ENCODE peak calls at places on chromosomes 7 and 10, in four cellular contexts. L, T, R and A are unnamed samples.

GRCh38 chr7:64793106-64793755 is 997 bp upstream of the ZNF138 start:
- DNase-seq in L (no peak), T (no peak), R (no peak), A (no peak)

GRCh38 chr7:150374026-150374425 is 5.1 kb upstream of the ZNF775 start:
- DNase-seq in L (no peak), T (no peak), R (no peak), A (no peak)

GRCh38 chr7:43905209-43905946 is 1.0 kb downstream of the URGCP start:
- DNase-seq in L (peak; percentile 72), T (peak; percentile 97), R (no peak), A (no peak)

GRCh38 chr10:104935656-104936055 is 294.6 kb downstream of the SORCS3 start:
- DNase-seq in L (no peak), T (no peak), R (no peak), A (no peak)

GRCh38 chr7:91367812-91368578 is 103.8 kb downstream of the FZD1 start:
- DNase-seq in L (no peak), T (no peak), R (no peak), A (no peak)

GRCh38 chr7:140292438-140292837 is 105.9 kb downstream of the SLC37A3 start:
- DNase-seq in L (no peak), T (no peak), R (no peak), A (no peak)

GRCh38 chr7:6394114-6394513 is 53.6 kb downstream of the DAGLB start:
- DNase-seq in L (no peak), T (no peak), R (no peak), A (no peak)

GRCh38 chr10:114208351-114208750 is 29.2 kb downstream of the TDRD1 start:
- DNase-seq in L (no peak), T (no peak), R (no peak), A (no peak)

DNA sequence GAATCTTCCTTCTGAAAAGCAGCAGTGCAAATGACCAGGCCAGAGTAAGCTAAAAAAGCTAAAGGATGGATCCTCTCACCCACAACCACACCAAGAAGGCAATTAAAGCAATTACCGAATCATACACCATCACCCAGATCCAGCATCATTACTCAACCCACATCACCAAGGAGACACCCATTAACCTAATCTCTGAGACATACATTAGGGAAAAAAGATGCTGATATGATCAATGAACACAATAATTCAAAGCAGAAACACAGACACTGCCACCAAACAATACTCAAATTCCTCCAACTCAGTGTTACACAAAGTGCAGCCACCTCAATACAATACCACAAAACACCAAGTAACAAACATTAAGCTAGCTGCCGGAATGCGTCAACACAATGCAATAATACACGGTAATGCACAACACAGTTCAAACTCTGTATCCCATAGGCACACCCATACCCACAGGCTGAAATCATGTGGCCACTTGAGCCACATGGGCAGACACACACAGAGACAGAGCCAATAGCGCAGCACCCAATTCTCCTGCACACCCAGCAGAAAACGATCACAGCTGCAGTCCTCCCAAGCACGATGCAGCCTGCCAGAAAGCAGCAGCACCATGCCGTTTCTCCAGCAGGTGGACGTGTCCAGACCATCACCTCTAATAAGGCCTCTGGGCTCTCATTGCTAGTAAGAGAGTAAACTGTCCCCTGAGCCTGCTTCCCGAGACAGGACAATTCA is 21.5 kb downstream of the PAX2 start:
- DNase-seq in L (peak; percentile 76), T (peak; percentile 13), R (no peak), A (no peak)
- TF ChIP-seq TCF12 in L (no peak), T (no peak), R (no peak), A (no peak)

GRCh38 chr7:108329514-108329913 is 126.7 kb downstream of the NRCAM start:
- DNase-seq in L (no peak), T (no peak), R (no peak), A (no peak)
- TF ChIP-seq TCF12 in L (no peak), T (no peak), R (no peak), A (no peak)

DNA sequence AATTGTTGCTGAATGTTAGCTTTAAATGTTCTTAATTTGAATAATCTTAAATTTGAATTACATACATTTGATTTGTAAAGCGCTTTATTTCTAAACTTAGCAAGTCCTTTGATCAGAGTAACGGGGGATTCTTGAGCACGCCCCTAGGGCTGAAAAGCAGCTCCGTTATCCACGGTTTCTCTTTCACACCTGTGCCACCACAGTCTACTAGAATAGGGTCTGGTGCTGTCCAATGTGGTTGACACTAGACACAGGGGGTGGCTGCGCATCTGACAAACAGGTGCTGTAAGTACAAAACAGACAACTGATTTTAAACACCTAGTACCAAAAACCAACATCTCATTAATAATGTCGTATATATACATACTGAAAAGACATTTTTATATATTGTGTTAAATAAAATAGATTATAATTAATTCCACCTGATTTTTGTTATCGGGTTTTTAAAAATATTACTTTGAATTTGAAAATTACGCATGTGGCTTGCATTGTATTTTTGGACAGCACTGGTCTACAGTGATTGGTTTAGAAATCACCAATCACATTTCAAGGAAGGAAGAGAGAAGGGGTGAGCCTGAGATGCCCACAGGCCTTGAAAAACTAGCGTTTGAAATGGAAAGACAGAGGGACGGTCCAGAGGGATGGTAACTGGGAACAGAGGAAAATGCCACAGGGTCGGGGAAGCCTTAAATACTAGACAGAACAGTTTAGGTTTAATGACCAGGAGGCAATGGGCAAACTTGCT is 7.3 kb downstream of the SEPHS1 start:
- DNase-seq in L (no peak), T (no peak), R (no peak), A (peak; percentile 49)
- TF ChIP-seq TCF12 in L (no peak), T (no peak), R (no peak), A (peak; percentile 88)

DNA sequence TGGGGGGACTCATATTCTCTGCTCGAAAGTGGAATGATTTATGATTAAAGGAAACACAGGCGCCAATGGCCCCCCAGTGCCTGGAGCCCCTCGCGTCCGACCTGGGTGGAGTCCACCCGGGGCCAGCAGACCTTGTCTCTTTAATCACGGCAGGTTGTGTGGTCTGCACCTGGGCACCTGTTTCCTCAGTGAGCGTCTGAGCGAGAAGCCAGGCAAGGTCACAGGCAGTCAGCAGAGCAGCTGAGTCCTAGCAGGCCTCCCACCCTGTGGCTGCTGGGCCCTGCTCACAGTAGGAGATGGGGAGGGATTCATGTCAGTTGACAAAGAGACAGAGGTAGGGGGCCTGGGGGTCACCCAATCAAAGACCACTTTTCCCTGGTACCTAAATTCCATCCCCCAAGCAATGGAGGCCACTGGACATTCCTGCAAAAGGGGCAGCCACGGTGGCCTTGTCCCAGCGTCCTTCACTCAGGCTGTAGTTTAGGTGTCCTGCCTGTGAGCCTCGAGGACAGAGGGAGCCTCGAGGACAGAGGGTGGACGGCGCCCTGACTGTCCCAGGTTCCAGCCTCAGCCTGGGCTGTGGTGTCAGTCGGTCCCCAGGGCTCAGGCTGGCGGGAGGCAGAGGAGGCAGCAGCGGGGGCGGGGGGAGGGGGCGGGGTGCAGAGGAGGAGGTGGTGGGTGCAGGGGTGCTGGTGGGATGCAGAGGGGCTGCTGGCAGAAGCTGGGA is 49.5 kb upstream of the CFAP46 start:
- DNase-seq in L (no peak), T (no peak), R (no peak), A (no peak)
- TF ChIP-seq TCF12 in L (no peak), T (no peak), R (no peak), A (no peak)

DNA sequence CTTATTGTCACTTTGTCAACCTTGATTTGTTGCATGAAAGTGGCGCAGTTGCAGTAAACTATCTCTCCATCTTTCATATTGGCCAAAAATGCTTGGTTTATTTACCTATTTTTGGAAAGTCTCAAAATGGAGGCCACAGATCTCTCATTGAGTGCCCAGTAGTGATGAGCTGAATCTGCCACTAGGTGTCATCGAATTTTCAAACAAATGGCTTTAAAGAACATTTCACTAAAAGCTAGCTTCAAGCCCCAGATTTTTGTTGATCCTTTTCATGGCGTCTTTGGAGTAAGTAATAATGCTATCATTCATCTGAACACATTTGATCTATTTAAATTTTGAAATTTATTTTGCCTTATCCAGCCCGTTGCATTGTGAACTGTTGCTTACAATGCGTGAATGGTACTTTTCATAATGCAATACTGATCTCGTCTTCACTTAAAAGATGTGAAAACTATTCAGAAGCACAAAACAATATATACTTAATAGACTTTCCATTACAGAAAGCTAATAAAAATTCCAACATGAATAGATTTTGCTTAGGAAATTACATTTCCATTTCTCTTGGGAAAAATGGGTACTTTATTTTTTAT is 236.2 kb downstream of the DNAJB9 start:
- DNase-seq in L (peak; percentile 25), T (peak; percentile 5), R (no peak), A (no peak)
- TF ChIP-seq TCF12 in L (no peak), T (no peak), R (no peak), A (no peak)

GRCh38 chr10:33421789-33422188 is 87.3 kb upstream of the NRP1 start:
- DNase-seq in L (no peak), T (no peak), R (no peak), A (no peak)
- TF ChIP-seq TCF12 in L (peak; percentile 60), T (no peak), R (no peak), A (no peak)

GRCh38 chr10:124693801-124694416 is 50.3 kb downstream of the FAM53B start:
- DNase-seq in L (no peak), T (no peak), R (no peak), A (no peak)

GRCh38 chr10:124695259-124695658 is 48.9 kb downstream of the FAM53B start:
- DNase-seq in L (no peak), T (no peak), R (no peak), A (no peak)

GRCh38 chr10:124691448-124692435 is 52.4 kb downstream of the FAM53B start:
- DNase-seq in L (no peak), T (no peak), R (no peak), A (no peak)

GRCh38 chr10:124694467-124695195 is 49.5 kb downstream of the FAM53B start:
- DNase-seq in L (no peak), T (no peak), R (no peak), A (no peak)

DNA sequence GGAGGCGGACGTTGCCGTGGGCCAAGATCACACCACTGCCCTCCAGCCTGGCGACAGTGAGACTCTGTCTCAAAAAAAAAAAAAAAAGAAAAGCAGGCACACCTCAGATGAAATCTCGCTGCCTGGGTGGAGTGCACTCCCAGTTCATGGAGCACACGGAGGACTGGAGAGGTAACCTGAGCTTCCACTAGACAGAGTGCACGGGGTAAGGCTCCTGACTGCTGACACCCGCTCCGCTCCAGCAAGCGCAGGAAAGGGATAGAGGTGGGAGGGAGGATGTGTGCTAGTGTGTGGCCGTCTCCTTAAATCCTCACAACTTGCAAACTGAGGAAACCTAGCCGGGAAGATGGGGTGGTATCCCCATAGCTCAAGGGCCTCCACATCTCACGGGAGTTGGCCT is 50.8 kb downstream of the FAM53B start:
- DNase-seq in L (no peak), T (no peak), R (no peak), A (no peak)
- TF ChIP-seq TCF12 in L (no peak), T (no peak), R (no peak), A (no peak)